ENCODE peak calls at places on chromosomes 16 and 17, in five cellular contexts. O is HepG2, K is A549, M is K562, X is IMR-90. B is an unnamed sample.
A peak's percentile ranks its signal among the peaks of the same experiment; 100 is the strongest.

GRCh38 chr16:89973654-89974335 is 25.2 kb downstream of the DEF8 start:
- DNase-seq in O (peak; percentile 84), K (no peak), M (no peak), X (no peak), B (no peak)

GRCh38 chr16:77212736-77213541 is 13.7 kb downstream of the SYCE1L start:
- DNase-seq in O (no peak), K (peak; percentile 73), M (peak; percentile 83), X (no peak), B (peak; percentile 89)

GRCh38 chr17:20989481-20989880 is 53.3 kb downstream of the USP22 start:
- DNase-seq in O (no peak), K (no peak), M (no peak), X (no peak), B (no peak)

GRCh38 chr16:86755571-86756006 is 177.2 kb downstream of the FOXL1 start:
- DNase-seq in O (no peak), K (no peak), M (no peak), X (no peak), B (no peak)

GRCh38 chr16:67528222-67528869 is at the start of gene RIPOR1:
- DNase-seq in O (peak; percentile 45), K (peak; percentile 42), M (peak; percentile 98), X (no peak), B (peak; percentile 94)

GRCh38 chr17:9235346-9235745 is 214.0 kb downstream of the NTN1 start:
- DNase-seq in O (no peak), K (no peak), M (no peak), X (no peak), B (no peak)

GRCh38 chr17:17840751-17841591 is 4.2 kb upstream of the SREBF1 start:
- DNase-seq in O (peak; percentile 35), K (no peak), M (no peak), X (peak; percentile 54), B (no peak)

GRCh38 chr17:35189291-35189690 is 4.9 kb downstream of the SLC35G3 start:
- DNase-seq in O (no peak), K (no peak), M (no peak), X (no peak), B (no peak)

GRCh38 chr16:19691161-19691850 is 26.7 kb downstream of the KNOP1 start:
- DNase-seq in O (no peak), K (no peak), M (no peak), X (peak; percentile 17), B (no peak)

GRCh38 chr17:28928061-28928460 is 23.3 kb downstream of the PHF12 start:
- DNase-seq in O (no peak), K (no peak), M (no peak), X (peak; percentile 48), B (no peak)

GRCh38 chr16:71352963-71353460 is 5.5 kb upstream of the CALB2 start:
- DNase-seq in O (no peak), K (no peak), M (no peak), X (no peak), B (no peak)

GRCh38 chr17:70629902-70630301 is 460.6 kb downstream of the KCNJ2 start:
- DNase-seq in O (no peak), K (peak; percentile 27), M (no peak), X (peak; percentile 13), B (peak; percentile 43)

GRCh38 chr17:6420173-6420641 is 14.7 kb downstream of the AIPL1 start:
- DNase-seq in O (no peak), K (peak; percentile 44), M (no peak), X (peak; percentile 1), B (no peak)

GRCh38 chr16:21599994-21600773 is 807 bp downstream of the METTL9 start:
- DNase-seq in O (peak; percentile 63), K (peak; percentile 27), M (peak; percentile 27), X (peak; percentile 46), B (peak; percentile 23)

GRCh38 chr17:66542183-66542966 is 240.0 kb downstream of the PRKCA start:
- DNase-seq in O (no peak), K (no peak), M (no peak), X (peak; percentile 53), B (peak; percentile 50)

GRCh38 chr16:67264277-67264676 is 15.1 kb upstream of the PLEKHG4 start:
- DNase-seq in O (no peak), K (no peak), M (no peak), X (no peak), B (no peak)

GRCh38 chr16:53829186-53829747 is 125.3 kb downstream of the FTO start:
- DNase-seq in O (no peak), K (no peak), M (no peak), X (peak; percentile 71), B (no peak)

GRCh38 chr16:1535391-1536291 is 2.2 kb downstream of the TMEM204 start:
- DNase-seq in O (no peak), K (no peak), M (peak; percentile 55), X (no peak), B (no peak)

GRCh38 chr17:68382582-68383085 is 74.7 kb downstream of the WIPI1 start:
- DNase-seq in O (no peak), K (no peak), M (no peak), X (no peak), B (no peak)

GRCh38 chr17:20275653-20276052 is 191.7 kb downstream of the LGALS9B start:
- DNase-seq in O (no peak), K (no peak), M (no peak), X (no peak), B (no peak)

GRCh38 chr16:83939266-83939856 is 13.7 kb upstream of the OSGIN1 start:
- DNase-seq in O (no peak), K (no peak), M (no peak), X (no peak), B (no peak)

GRCh38 chr16:83253526-83253925 is 554.3 kb upstream of the HSBP1 start:
- DNase-seq in O (no peak), K (no peak), M (no peak), X (no peak), B (no peak)

GRCh38 chr17:80474231-80474932 is 2.0 kb downstream of the NPTX1 start:
- DNase-seq in O (no peak), K (peak; percentile 85), M (peak; percentile 60), X (peak; percentile 53), B (peak; percentile 79)

DNA sequence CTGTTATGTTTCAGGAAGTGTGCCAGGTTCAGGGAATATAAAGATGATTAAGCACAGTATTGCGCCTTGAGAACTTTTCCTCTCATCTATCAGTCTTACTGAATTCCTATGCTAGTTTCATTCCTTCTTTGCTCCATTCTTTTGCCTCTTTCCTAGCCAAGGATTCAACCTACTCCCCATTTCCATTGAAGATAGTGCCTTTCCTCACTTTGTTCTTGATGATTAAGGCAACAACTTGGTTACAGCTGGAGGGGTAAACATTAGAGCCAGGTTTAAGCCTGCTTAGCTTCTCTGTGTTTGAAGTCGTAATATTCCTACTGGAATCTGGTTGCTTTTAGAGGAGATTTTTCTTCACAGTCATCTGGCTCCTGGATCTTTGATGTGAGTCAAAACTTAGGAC is 75.1 kb downstream of the NQO1 start:
- DNase-seq in O (no peak), K (no peak), M (no peak), X (no peak), B (no peak)
- H3K27ac ChIP-seq in O (no peak overlapping the region), K (no peak overlapping the region), M (no peak overlapping the region), X (no peak overlapping the region), B (no peak overlapping the region)

DNA sequence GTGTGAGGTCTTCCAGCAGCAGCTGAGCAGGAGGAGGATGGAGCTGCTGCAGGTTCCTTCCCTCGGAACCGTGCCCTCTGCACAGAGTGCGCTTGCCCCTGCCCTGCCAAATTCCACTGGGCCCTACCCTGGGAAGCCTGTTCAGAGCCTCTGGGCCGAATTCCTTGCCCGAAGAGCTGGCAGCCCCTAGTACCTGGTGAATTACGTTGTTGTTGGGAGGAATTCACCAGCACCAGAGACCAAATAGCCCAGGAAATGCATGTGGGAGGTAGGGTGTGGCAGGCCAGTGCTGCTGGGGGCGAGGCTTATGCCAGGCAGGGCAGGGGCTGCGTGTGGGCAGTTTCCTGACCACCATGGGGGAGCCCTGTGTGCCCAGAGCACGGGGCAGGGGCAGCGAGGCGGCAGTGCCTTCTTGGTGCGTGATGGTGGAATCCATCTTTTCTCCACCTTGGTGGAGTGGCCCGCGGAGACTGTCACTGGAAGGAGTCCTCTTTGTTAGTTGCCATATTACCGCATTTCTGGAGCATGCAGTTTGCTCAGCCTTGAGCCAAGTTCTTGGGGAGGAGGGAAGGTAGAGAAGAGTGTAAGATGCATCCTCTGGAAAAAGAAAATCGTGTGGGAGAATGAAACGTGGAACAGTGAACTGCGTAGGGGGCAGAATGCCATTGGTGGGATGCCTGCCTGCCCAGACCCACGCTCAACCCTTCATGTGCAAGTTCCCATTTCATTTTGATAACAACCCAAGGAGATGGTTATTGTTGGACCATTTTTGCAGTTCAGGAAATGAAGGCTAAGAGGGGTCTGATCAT is 2.3 kb downstream of the MRC2 start:
- DNase-seq in O (no peak), K (no peak), M (no peak), X (no peak), B (peak; percentile 44)
- TF ChIP-seq RAD21 in O (no peak), K (no peak), M (no peak), X (no peak), B (no peak)

GRCh38 chr17:1495265-1495664 is 2.8 kb upstream of the MYO1C start:
- DNase-seq in O (no peak), K (no peak), M (no peak), X (no peak), B (no peak)

GRCh38 chr17:1496814-1497325 is 4.4 kb upstream of the MYO1C start:
- DNase-seq in O (no peak), K (no peak), M (no peak), X (no peak), B (no peak)

GRCh38 chr17:1494203-1494602 is 1.7 kb upstream of the MYO1C start:
- DNase-seq in O (no peak), K (no peak), M (no peak), X (no peak), B (no peak)

GRCh38 chr17:1493291-1493980 is 950 bp upstream of the MYO1C start:
- DNase-seq in O (no peak), K (no peak), M (no peak), X (no peak), B (no peak)

DNA sequence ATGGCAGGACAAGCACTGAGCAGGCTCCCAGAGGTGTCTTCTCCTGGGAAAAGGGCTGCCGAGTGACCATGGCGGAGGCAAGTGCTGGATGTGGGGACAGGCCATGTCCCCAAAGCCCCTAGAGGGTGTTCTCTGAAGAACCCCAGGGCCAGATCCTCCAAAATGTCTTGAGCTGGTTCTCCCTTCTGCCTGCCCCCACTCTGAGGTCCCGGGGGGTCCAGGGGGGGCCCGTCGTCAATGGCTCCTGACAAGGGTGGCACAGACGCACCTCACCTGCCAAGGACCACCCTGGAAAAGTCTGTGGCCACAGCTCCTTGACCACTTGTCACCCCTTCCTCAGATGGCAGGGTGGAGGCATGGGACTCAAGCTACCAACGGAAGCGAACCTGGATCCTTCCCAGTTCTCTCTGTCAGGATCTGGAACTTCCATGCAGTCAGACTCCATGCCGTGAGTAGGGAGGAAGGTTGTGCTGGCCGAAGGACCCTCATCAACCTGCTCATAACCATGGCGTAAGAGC is 2.3 kb upstream of the MYO1C start:
- DNase-seq in O (no peak), K (no peak), M (no peak), X (no peak), B (no peak)
- H3K27ac ChIP-seq in O (no peak overlapping the region), K (no peak overlapping the region), M (no peak overlapping the region), X (no peak overlapping the region), B (peak overlapping the region; percentile 48)

GRCh38 chr17:61005358-61005757 is 327.7 kb downstream of the BCAS3 start:
- DNase-seq in O (no peak), K (no peak), M (no peak), X (no peak), B (no peak)
- TF ChIP-seq RAD21 in O (no peak), K (no peak), M (no peak), X (no peak), B (no peak)

GRCh38 chr17:8141046-8141445 is 11.2 kb downstream of the PER1 start:
- DNase-seq in O (no peak), K (no peak), M (no peak), X (no peak), B (no peak)
- H3K27ac ChIP-seq in O (no peak overlapping the region), K (no peak overlapping the region), M (no peak overlapping the region), X (no peak overlapping the region), B (no peak overlapping the region)

B was measured in SK-N-SH.